ENCODE peak calls at places on chromosomes 5 and 9, in five cellular contexts. One of them, this sample, is unnamed.

GRCh38 chr5:39175273-39175955 is 43.9 kb downstream of the FYB1 start:
- DNase-seq in GM12878: no peak
- DNase-seq in HCT116: no peak
- DNase-seq in HepG2: no peak
- DNase-seq in H1: no peak
- DNase-seq in this sample: peak; percentile 50

GRCh38 chr5:115289104-115289503 is 7.3 kb downstream of the CCDC112 start:
- DNase-seq in GM12878: no peak
- DNase-seq in HCT116: no peak
- DNase-seq in HepG2: no peak
- DNase-seq in H1: no peak
- DNase-seq in this sample: no peak

GRCh38 chr9:93667627-93668026 is 91.2 kb downstream of the PHF2 start:
- DNase-seq in GM12878: no peak
- DNase-seq in HCT116: no peak
- DNase-seq in HepG2: no peak
- DNase-seq in H1: no peak
- DNase-seq in this sample: no peak

GRCh38 chr9:106757539-106757938 is 105.4 kb upstream of the ZNF462 start:
- DNase-seq in GM12878: no peak
- DNase-seq in HCT116: no peak
- DNase-seq in HepG2: no peak
- DNase-seq in H1: no peak
- DNase-seq in this sample: no peak

GRCh38 chr5:164353155-164353554 is 847.7 kb downstream of the MAT2B start:
- DNase-seq in GM12878: no peak
- DNase-seq in HCT116: no peak
- DNase-seq in HepG2: no peak
- DNase-seq in H1: no peak
- DNase-seq in this sample: no peak

GRCh38 chr5:62466228-62466627 is 53.7 kb downstream of the IPO11 start:
- DNase-seq in GM12878: no peak
- DNase-seq in HCT116: no peak
- DNase-seq in HepG2: no peak
- DNase-seq in H1: no peak
- DNase-seq in this sample: no peak

GRCh38 chr5:174307031-174307408 is 261.5 kb downstream of the NSG2 start:
- DNase-seq in GM12878: no peak
- DNase-seq in HCT116: no peak
- DNase-seq in HepG2: no peak
- DNase-seq in H1: peak; percentile 44
- DNase-seq in this sample: no peak

GRCh38 chr9:135907006-135907434 is 326 bp downstream of the CAMSAP1 start:
- DNase-seq in GM12878: no peak
- DNase-seq in HCT116: no peak
- DNase-seq in HepG2: no peak
- DNase-seq in H1: no peak
- DNase-seq in this sample: no peak

GRCh38 chr9:133031496-133031911 is 707 bp downstream of the GTF3C5 start:
- DNase-seq in GM12878: no peak
- DNase-seq in HCT116: peak; percentile 32
- DNase-seq in HepG2: no peak
- DNase-seq in H1: no peak
- DNase-seq in this sample: peak; percentile 19

DNA sequence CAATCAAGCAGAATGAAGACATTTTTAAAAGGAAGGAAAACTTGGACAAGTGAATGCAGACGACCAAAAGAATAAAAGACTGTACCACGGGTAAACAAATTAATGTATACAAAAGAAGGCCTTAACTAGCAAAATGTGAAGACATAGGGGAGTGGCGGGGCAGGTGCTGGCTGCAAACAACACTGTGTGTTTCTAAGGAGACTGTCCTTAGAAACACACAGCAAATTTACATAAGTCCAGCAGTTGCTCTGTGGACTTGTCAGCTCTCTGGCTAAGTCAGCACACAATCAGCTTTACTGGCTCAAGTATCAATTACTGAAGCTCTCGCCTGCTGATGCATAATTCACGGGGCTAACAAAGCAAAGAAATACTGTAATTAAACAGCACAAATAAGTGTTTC is 24.8 kb downstream of the PTBP3 start:
- DNase-seq in GM12878: no peak
- DNase-seq in HCT116: no peak
- DNase-seq in HepG2: peak; percentile 56
- DNase-seq in H1: no peak
- DNase-seq in this sample: no peak
- TF ChIP-seq SRF in GM12878: no peak
- TF ChIP-seq SRF in HCT116: no peak
- TF ChIP-seq SRF in HepG2: no peak
- TF ChIP-seq SRF in H1: no peak
- TF ChIP-seq SRF in this sample: no peak

GRCh38 chr9:112179816-112180215 is 4.7 kb upstream of the SUSD1 start:
- DNase-seq in GM12878: no peak
- DNase-seq in HCT116: no peak
- DNase-seq in HepG2: no peak
- DNase-seq in H1: no peak
- DNase-seq in this sample: no peak
- TF ChIP-seq SRF in GM12878: no peak
- TF ChIP-seq SRF in HCT116: no peak
- TF ChIP-seq SRF in HepG2: no peak
- TF ChIP-seq SRF in H1: no peak
- TF ChIP-seq SRF in this sample: no peak

GRCh38 chr9:123191660-123192059 is 76.7 kb downstream of the STRBP start:
- DNase-seq in GM12878: no peak
- DNase-seq in HCT116: no peak
- DNase-seq in HepG2: no peak
- DNase-seq in H1: no peak
- DNase-seq in this sample: no peak
- TF ChIP-seq SRF in GM12878: no peak
- TF ChIP-seq SRF in HCT116: no peak
- TF ChIP-seq SRF in HepG2: no peak
- TF ChIP-seq SRF in H1: no peak
- TF ChIP-seq SRF in this sample: no peak

GRCh38 chr9:75604661-75605060 is 285.8 kb upstream of the PCSK5 start:
- DNase-seq in GM12878: no peak
- DNase-seq in HCT116: no peak
- DNase-seq in HepG2: no peak
- DNase-seq in H1: no peak
- DNase-seq in this sample: no peak
- TF ChIP-seq SRF in GM12878: no peak
- TF ChIP-seq SRF in HCT116: no peak
- TF ChIP-seq SRF in HepG2: no peak
- TF ChIP-seq SRF in H1: no peak
- TF ChIP-seq SRF in this sample: no peak

GRCh38 chr9:92276223-92277007 is 17.1 kb downstream of the IARS1 start:
- DNase-seq in GM12878: no peak
- DNase-seq in HCT116: no peak
- DNase-seq in HepG2: no peak
- DNase-seq in H1: no peak
- DNase-seq in this sample: no peak

GRCh38 chr9:92270511-92270910 is 23.0 kb downstream of the IARS1 start:
- DNase-seq in GM12878: no peak
- DNase-seq in HCT116: no peak
- DNase-seq in HepG2: no peak
- DNase-seq in H1: no peak
- DNase-seq in this sample: no peak

GRCh38 chr9:92278117-92278516 is 15.4 kb downstream of the IARS1 start:
- DNase-seq in GM12878: no peak
- DNase-seq in HCT116: no peak
- DNase-seq in HepG2: no peak
- DNase-seq in H1: no peak
- DNase-seq in this sample: no peak

GRCh38 chr9:92279302-92279701 is 14.2 kb downstream of the IARS1 start:
- DNase-seq in GM12878: no peak
- DNase-seq in HCT116: no peak
- DNase-seq in HepG2: no peak
- DNase-seq in H1: no peak
- DNase-seq in this sample: no peak

GRCh38 chr9:92275541-92275940 is 18.0 kb downstream of the IARS1 start:
- DNase-seq in GM12878: no peak
- DNase-seq in HCT116: no peak
- DNase-seq in HepG2: no peak
- DNase-seq in H1: no peak
- DNase-seq in this sample: no peak
- TF ChIP-seq SRF in GM12878: no peak
- TF ChIP-seq SRF in HCT116: no peak
- TF ChIP-seq SRF in HepG2: no peak
- TF ChIP-seq SRF in H1: no peak
- TF ChIP-seq SRF in this sample: no peak

DNA sequence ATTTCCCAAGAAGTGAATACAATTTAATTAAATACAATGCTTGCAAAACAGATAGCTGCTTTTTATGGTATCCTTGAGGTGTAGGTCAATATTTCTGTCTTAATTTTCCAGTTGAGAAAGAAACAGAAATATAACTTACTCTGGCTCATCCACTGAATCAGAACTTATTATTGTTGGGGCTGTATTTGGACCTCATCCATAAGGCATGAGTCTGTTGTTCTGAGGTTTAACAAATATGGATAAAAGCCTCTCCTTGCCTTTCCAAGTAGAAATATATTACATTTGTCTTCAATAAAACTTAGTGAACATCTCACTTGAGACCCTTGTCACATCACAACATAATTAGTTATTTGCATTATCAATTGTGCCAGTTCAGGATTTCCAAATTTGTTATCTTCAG is 525.8 kb downstream of the AGTPBP1 start:
- DNase-seq in GM12878: no peak
- DNase-seq in HCT116: no peak
- DNase-seq in HepG2: no peak
- DNase-seq in H1: no peak
- DNase-seq in this sample: no peak
- TF ChIP-seq SRF in GM12878: no peak
- TF ChIP-seq SRF in HCT116: no peak
- TF ChIP-seq SRF in HepG2: no peak
- TF ChIP-seq SRF in H1: no peak
- TF ChIP-seq SRF in this sample: no peak

DNA sequence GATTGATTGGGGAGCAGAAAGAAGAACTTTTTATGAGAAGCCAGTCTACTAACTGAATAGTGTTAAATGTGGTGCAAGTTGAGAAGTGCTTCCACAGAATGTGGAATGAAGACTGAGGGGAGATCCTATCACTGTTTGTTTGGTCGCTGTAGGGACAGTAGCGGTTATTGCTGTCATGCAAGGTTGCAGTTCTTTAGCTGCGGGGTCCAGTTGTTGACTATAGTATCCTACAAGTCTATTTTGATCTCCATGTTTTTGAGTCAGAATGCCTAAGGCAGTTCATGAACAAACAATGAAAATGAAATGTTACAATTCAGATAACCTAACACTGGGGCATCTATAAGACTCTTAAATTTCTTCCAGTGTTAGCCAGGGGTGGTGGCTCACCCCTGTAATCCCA is 45.3 kb upstream of the PDZD2 start:
- DNase-seq in GM12878: no peak
- DNase-seq in HCT116: no peak
- DNase-seq in HepG2: no peak
- DNase-seq in H1: no peak
- DNase-seq in this sample: no peak
- TF ChIP-seq SRF in GM12878: no peak
- TF ChIP-seq SRF in HCT116: no peak
- TF ChIP-seq SRF in HepG2: no peak
- TF ChIP-seq SRF in H1: no peak
- TF ChIP-seq SRF in this sample: no peak

GRCh38 chr5:95841914-95842812 is 19.6 kb upstream of the GLRX start:
- DNase-seq in GM12878: no peak
- DNase-seq in HCT116: no peak
- DNase-seq in HepG2: peak; percentile 47
- DNase-seq in H1: no peak
- DNase-seq in this sample: no peak
- TF ChIP-seq SRF in GM12878: no peak
- TF ChIP-seq SRF in HCT116: no peak
- TF ChIP-seq SRF in HepG2: no peak
- TF ChIP-seq SRF in H1: no peak
- TF ChIP-seq SRF in this sample: no peak

DNA sequence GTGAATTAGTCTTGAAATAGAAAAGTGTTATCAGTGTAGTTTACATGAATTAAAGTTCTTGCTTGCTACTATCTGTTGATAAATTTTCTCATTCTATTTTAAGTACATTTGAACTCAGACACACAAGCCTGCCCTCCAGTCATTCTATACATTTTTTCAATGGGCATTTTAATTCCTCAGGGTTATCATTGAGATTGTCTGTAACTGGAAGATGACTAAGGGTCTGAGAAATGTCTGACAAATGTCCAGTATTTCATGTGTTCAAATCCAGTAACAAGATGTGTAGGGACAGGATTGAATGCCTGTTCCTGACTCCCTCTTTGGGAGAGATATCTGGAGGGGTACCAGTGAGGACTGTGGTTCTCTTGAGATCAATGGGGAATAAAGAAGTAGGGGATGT is 223.9 kb upstream of the ADAMTSL1 start:
- DNase-seq in GM12878: no peak
- DNase-seq in HCT116: no peak
- DNase-seq in HepG2: no peak
- DNase-seq in H1: no peak
- DNase-seq in this sample: no peak
- TF ChIP-seq SRF in GM12878: no peak
- TF ChIP-seq SRF in HCT116: no peak
- TF ChIP-seq SRF in HepG2: no peak
- TF ChIP-seq SRF in H1: no peak
- TF ChIP-seq SRF in this sample: no peak

DNA sequence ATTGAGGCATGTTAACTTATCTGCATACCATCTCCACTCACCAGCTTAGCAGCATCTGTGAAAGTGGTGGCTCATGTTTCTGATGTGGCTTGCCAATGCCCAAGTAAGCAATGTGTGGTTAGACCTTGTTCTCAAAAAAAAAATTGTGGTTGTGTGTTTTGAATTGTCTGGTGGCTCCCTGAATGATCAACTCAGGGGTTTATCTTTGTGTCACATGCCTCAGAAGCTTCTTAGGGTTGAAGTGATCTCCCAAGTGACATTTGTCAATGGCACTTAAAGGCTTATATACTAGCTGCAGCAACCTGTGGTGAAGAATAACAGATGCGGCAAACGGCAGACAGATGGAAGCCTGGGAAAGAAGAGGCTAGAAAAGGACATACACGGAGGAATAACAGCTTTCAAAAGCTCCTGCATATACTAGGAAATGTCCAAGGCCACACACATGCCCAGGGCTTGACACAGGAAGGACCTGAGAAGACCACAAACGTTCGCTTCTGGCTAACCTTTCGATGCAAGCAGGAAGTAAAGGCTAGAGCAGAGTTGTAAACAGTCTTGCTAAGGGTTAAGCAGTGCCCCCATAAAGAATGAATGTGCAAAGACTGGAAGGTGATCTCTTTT is 42.2 kb upstream of the FSD1L start:
- DNase-seq in GM12878: peak; percentile 85
- DNase-seq in HCT116: no peak
- DNase-seq in HepG2: no peak
- DNase-seq in H1: no peak
- DNase-seq in this sample: no peak
- TF ChIP-seq SRF in GM12878: no peak
- TF ChIP-seq SRF in HCT116: no peak
- TF ChIP-seq SRF in HepG2: no peak
- TF ChIP-seq SRF in H1: no peak
- TF ChIP-seq SRF in this sample: no peak

This sample was measured in K562.